ENCODE peak calls at places on chromosomes 6 and 20, in five cellular contexts. B, O, W, D and A are unnamed samples.
A peak's percentile ranks its signal among the peaks of the same experiment; 100 is the strongest.

GRCh38 chr6:28081486-28081751 is 1.1 kb downstream of the ZNF165 start:
- DNase-seq in O (no peak), D (no peak), B (no peak), W (no peak), A (no peak)

GRCh38 chr20:31669876-31670275 is 32.2 kb downstream of the COX4I2 start:
- DNase-seq in O (no peak), W (no peak), D (no peak), B (peak; percentile 43), A (no peak)

GRCh38 chr20:35277127-35277526 is 795 bp downstream of the MMP24OS start:
- DNase-seq in W (no peak), O (no peak), B (no peak), D (no peak), A (peak; percentile 84)

GRCh38 chr20:25126204-25126603 is 44.3 kb upstream of the VSX1 start:
- DNase-seq in B (no peak), D (no peak), O (no peak), W (no peak), A (no peak)

GRCh38 chr6:149864578-149865535 is 698 bp upstream of the LRP11 start:
- DNase-seq in D (no peak), B (peak; percentile 80), O (peak; percentile 76), W (peak; percentile 78), A (no peak)

GRCh38 chr6:28443112-28443773 is at the start of gene ZSCAN23:
- DNase-seq in O (peak; percentile 65), W (peak; percentile 88), B (peak; percentile 72), D (peak; percentile 61), A (peak; percentile 72)

GRCh38 chr6:127436578-127437110 is 22.5 kb downstream of the KIAA0408 start:
- DNase-seq in D (no peak), O (no peak), W (peak; percentile 8), B (no peak), A (no peak)

GRCh38 chr6:11236351-11236750 is 3.9 kb upstream of the NEDD9 start:
- DNase-seq in O (no peak), W (peak; percentile 46), B (peak; percentile 80), D (no peak), A (no peak)

GRCh38 chr6:13267142-13267621 is 61.2 kb downstream of the TBC1D7 start:
- DNase-seq in W (peak; percentile 47), B (no peak), D (no peak), O (no peak), A (no peak)